ENCODE peak calls at places on chromosomes 11 and 22, in four cellular contexts. V, Q, U and M are unnamed samples.

GRCh38 chr22:49961601-49962011 is 1.0 kb downstream of the PIM3 start:
- DNase-seq in Q (no peak), V (no peak), U (no peak), M (peak)

GRCh38 chr11:122264121-122264520 is 148.1 kb upstream of the BLID start:
- DNase-seq in U (no peak), Q (no peak), V (no peak), M (no peak)

GRCh38 chr22:17638182-17638431 is 450 bp upstream of the BCL2L13 start:
- DNase-seq in V (no peak), U (no peak), Q (no peak), M (no peak)

GRCh38 chr11:1077417-1078119 is 2.9 kb downstream of the MUC2 start:
- DNase-seq in U (no peak), V (no peak), Q (no peak), M (no peak)

GRCh38 chr11:1473011-1473628 is 13.5 kb downstream of the MOB2 start:
- DNase-seq in U (no peak), V (no peak), Q (no peak), M (no peak)

GRCh38 chr11:3837793-3838192 is 3.0 kb downstream of the RHOG start:
- DNase-seq in V (no peak), Q (no peak), U (no peak), M (peak)

GRCh38 chr11:128367573-128367972 is 219.8 kb downstream of the ETS1 start:
- DNase-seq in Q (no peak), V (no peak), U (no peak), M (peak)

GRCh38 chr11:34972892-34973291 is 56.5 kb downstream of the PDHX start:
- DNase-seq in Q (no peak), U (no peak), V (no peak), M (no peak)

GRCh38 chr22:45321827-45322226 is 12.1 kb downstream of the FAM118A start:
- DNase-seq in Q (no peak), V (no peak), U (no peak), M (no peak)

GRCh38 chr22:39405346-39406085 is 5.9 kb downstream of the TAB1 start:
- DNase-seq in V (no peak), U (peak), Q (no peak), M (no peak)

GRCh38 chr11:64763804-64764611 is 4.2 kb upstream of the PYGM start:
- DNase-seq in V (no peak), Q (no peak), U (no peak), M (no peak)

GRCh38 chr22:41687901-41688364 is 734 bp downstream of the SNU13 start:
- DNase-seq in U (no peak), V (no peak), Q (peak), M (peak)

GRCh38 chr22:37647928-37648327 is 8.5 kb downstream of the SH3BP1 start:
- DNase-seq in V (peak), U (no peak), Q (no peak), M (no peak)

GRCh38 chr22:19586922-19587684 is 62.9 kb upstream of the CLDN5 start:
- DNase-seq in Q (no peak), V (no peak), U (no peak), M (no peak)

GRCh38 chr11:10450451-10451398 is 4.3 kb upstream of the AMPD3 start:
- DNase-seq in Q (no peak), V (peak), U (no peak), M (no peak)

GRCh38 chr11:66818231-66818955 is 24.8 kb upstream of the RCE1 start:
- DNase-seq in Q (no peak), V (no peak), U (no peak), M (no peak)

GRCh38 chr11:16773981-16774710 is 35.7 kb downstream of the C11orf58 start:
- DNase-seq in U (no peak), Q (no peak), V (no peak), M (no peak)

GRCh38 chr11:75558939-75559843 is 2.9 kb upstream of the SERPINH1 start:
- DNase-seq in V (no peak), U (no peak), Q (no peak), M (peak)

GRCh38 chr22:21816787-21817496 is 50.5 kb downstream of the MAPK1 start:
- DNase-seq in V (no peak), Q (no peak), U (no peak), M (peak)

GRCh38 chr11:38687008-38687407 is 2089.0 kb upstream of the RAG2 start:
- DNase-seq in V (no peak), Q (no peak), U (no peak), M (no peak)

GRCh38 chr11:74694536-74694935 is 36.7 kb downstream of the CHRDL2 start:
- DNase-seq in Q (no peak), V (no peak), U (no peak), M (no peak)

GRCh38 chr11:48095779-48096470 is 115.6 kb downstream of the PTPRJ start:
- DNase-seq in U (no peak), Q (peak), V (no peak), M (no peak)

GRCh38 chr11:66979336-66979980 is 4.4 kb downstream of the C11orf86 start:
- DNase-seq in V (no peak), U (no peak), Q (no peak), M (no peak)